ENCODE peak calls at places on chromosome 4, in five cellular contexts. R is GM12865, T is T-helper 9 cell, G is hippocampal formation, D is mesenteric fat pad. C is an unnamed sample.

GRCh38 chr4:48090621-48091020 is 43.4 kb downstream of the TXK start:
- DNase-seq in G (no peak), R (no peak), D (no peak), T (no peak), C (no peak)

GRCh38 chr4:33262809-33263208 is 2542.6 kb downstream of the PCDH7 start:
- DNase-seq in R (no peak), D (no peak), T (no peak), G (no peak), C (no peak)

GRCh38 chr4:20960291-20960690 is 260.0 kb downstream of the PACRGL start:
- DNase-seq in D (no peak), T (no peak), R (no peak), G (no peak), C (no peak)

GRCh38 chr4:183469936-183470335 is 25.5 kb downstream of the CDKN2AIP start:
- DNase-seq in D (no peak), T (no peak), G (no peak), R (no peak), C (no peak)

GRCh38 chr4:4671774-4672349 is 130.0 kb upstream of the STX18 start:
- DNase-seq in T (no peak), D (no peak), G (no peak), R (no peak), C (no peak)

GRCh38 chr4:173424899-173425805 is 26.2 kb upstream of the SCRG1 start:
- DNase-seq in T (no peak), D (no peak), R (no peak), G (no peak), C (no peak)

GRCh38 chr4:110533940-110534339 is 58.0 kb downstream of the ENPEP start:
- DNase-seq in G (no peak), T (no peak), R (peak), D (no peak), C (no peak)

GRCh38 chr4:113534698-113535097 is 226.8 kb downstream of the CAMK2D start:
- DNase-seq in R (no peak), T (no peak), D (no peak), G (no peak), C (no peak)

GRCh38 chr4:2931765-2932560 is 31.2 kb downstream of the NOP14 start:
- DNase-seq in G (peak), R (peak), D (no peak), T (peak), C (no peak)

C was measured in central memory CD8-positive, alpha-beta T cell.